ENCODE peak calls at places on chromosome 5, in nine cellular contexts. Y is left lung; Z is ovary; I is GM12878; O is aorta; M is upper lobe of right lung; J is naive thymus-derived CD4-positive, alpha-beta T cell; H is heart right ventricle; C is body of pancreas. R is an unnamed sample.
A peak's percentile ranks its signal among the peaks of the same experiment; 100 is the strongest.

GRCh38 chr5:122780296-122780695 is 5.4 kb downstream of the SNX2 start:
- DNase-seq in Y (no peak), Z (no peak), I (no peak), O (no peak), M (no peak), J (no peak), H (no peak), C (no peak), R (no peak)

GRCh38 chr5:166276006-166276405 is 2015.4 kb upstream of the WWC1 start:
- DNase-seq in Y (no peak), Z (no peak), I (no peak), O (no peak), M (no peak), J (no peak), H (no peak), C (no peak), R (no peak)

GRCh38 chr5:138961711-138962110 is 86.6 kb upstream of the LRRTM2 start:
- DNase-seq in Y (no peak), Z (no peak), I (no peak), O (no peak), M (no peak), J (no peak), H (no peak), C (no peak), R (no peak)

GRCh38 chr5:145044970-145045369 is 790.2 kb downstream of the PRELID2 start:
- DNase-seq in Y (no peak), Z (no peak), I (no peak), O (no peak), M (no peak), J (no peak), H (no peak), C (no peak), R (no peak)

GRCh38 chr5:173689171-173689676 is 72.8 kb upstream of the BOD1 start:
- DNase-seq in Y (peak; percentile 44), Z (no peak), I (no peak), O (no peak), M (no peak), J (no peak), H (no peak), C (peak; percentile 86), R (no peak)

GRCh38 chr5:7261049-7261448 is 134.9 kb upstream of the ADCY2 start:
- DNase-seq in Y (no peak), Z (no peak), I (no peak), O (no peak), M (no peak), J (no peak), H (no peak), C (peak; percentile 12), R (no peak)

GRCh38 chr5:107570805-107571531 is 99.8 kb downstream of the EFNA5 start:
- DNase-seq in Y (no peak), Z (no peak), I (peak; percentile 94), O (no peak), M (no peak), J (no peak), H (no peak), C (no peak), R (no peak)

GRCh38 chr5:147037517-147038205 is 159.1 kb upstream of the PPP2R2B start:
- DNase-seq in Y (no peak), Z (no peak), I (no peak), O (no peak), M (no peak), J (no peak), H (no peak), C (no peak), R (no peak)

GRCh38 chr5:172849636-172850453 is 15.8 kb downstream of the ERGIC1 start:
- DNase-seq in Y (no peak), Z (no peak), I (peak; percentile 52), O (no peak), M (no peak), J (no peak), H (no peak), C (no peak), R (no peak)

GRCh38 chr5:155591273-155591672 is 577.7 kb downstream of the KIF4B start:
- DNase-seq in Y (no peak), Z (no peak), I (no peak), O (no peak), M (no peak), J (no peak), H (no peak), C (no peak), R (no peak)

GRCh38 chr5:95857185-95857945 is 34.8 kb upstream of the GLRX start:
- DNase-seq in Y (peak; percentile 68), Z (peak; percentile 88), I (no peak), O (peak; percentile 71), M (peak; percentile 82), J (no peak), H (peak; percentile 78), C (peak; percentile 74), R (peak; percentile 74)

GRCh38 chr5:139886213-139886612 is 90.6 kb downstream of the PSD2 start:
- DNase-seq in Y (no peak), Z (no peak), I (no peak), O (no peak), M (no peak), J (no peak), H (no peak), C (no peak), R (no peak)

GRCh38 chr5:168159425-168159824 is 132.0 kb upstream of the WWC1 start:
- DNase-seq in Y (no peak), Z (no peak), I (no peak), O (peak; percentile 61), M (no peak), J (no peak), H (no peak), C (peak; percentile 28), R (no peak)

GRCh38 chr5:93721045-93721444 is 20.4 kb downstream of the POU5F2 start:
- DNase-seq in Y (no peak), Z (no peak), I (no peak), O (no peak), M (no peak), J (no peak), H (no peak), C (no peak), R (no peak)

GRCh38 chr5:98902733-98903132 is 26.1 kb downstream of the CHD1 start:
- DNase-seq in Y (no peak), Z (no peak), I (no peak), O (no peak), M (no peak), J (no peak), H (no peak), C (no peak), R (no peak)

GRCh38 chr5:72955143-72955767 is 586 bp upstream of the FCHO2 start:
- DNase-seq in Y (no peak), Z (peak; percentile 87), I (no peak), O (peak; percentile 90), M (peak; percentile 92), J (no peak), H (peak; percentile 88), C (peak; percentile 75), R (peak; percentile 85)

GRCh38 chr5:57895766-57896165 is 413.2 kb upstream of the ACTBL2 start:
- DNase-seq in Y (no peak), Z (no peak), I (no peak), O (no peak), M (no peak), J (no peak), H (no peak), C (no peak), R (no peak)

GRCh38 chr5:178695560-178695959 is 34.9 kb downstream of the ZNF354A start:
- DNase-seq in Y (no peak), Z (no peak), I (no peak), O (no peak), M (no peak), J (no peak), H (no peak), C (no peak), R (no peak)

GRCh38 chr5:17248999-17249634 is 31.7 kb downstream of the BASP1 start:
- DNase-seq in Y (no peak), Z (no peak), I (no peak), O (peak; percentile 54), M (no peak), J (no peak), H (no peak), C (no peak), R (peak; percentile 36)

DNA sequence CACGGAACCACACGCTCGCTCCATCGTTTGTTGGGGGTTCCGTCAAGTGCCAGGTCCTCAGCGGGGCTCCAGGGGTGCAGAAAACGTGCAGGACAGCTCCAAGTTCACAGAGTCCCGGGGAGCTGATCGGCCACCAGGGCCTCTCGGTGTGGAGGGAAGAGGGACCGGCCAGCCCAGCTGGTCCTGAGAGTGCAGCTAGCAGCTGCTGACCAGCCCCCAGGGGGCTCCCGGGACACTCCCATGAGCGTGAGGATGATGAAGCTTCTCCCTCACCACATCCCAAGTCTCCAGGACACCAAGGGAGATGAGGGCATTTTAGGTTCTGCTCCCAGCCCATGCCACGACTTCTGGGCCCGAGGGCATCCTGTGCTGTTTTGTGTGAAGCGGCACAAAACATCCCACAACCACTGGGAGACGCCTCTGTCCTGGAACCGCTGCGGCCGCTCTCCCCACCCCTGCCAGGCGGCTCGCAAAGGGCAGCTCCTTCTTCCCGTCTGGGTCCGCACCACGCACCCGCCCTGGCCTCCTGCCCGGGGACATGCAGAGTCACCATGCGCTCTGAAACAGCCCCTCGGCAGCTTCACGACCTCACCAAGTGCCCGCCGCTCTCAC is 67.5 kb upstream of the IRX4 start:
- DNase-seq in Y (no peak), Z (no peak), I (no peak), O (no peak), M (peak; percentile 52), J (no peak), H (no peak), C (no peak), R (no peak)
- H3K27me3 ChIP-seq in Y (peaks cover 3% of the 10 kb centered on the region), Z (no peaks in the 10 kb centered on the region), I (no peaks in the 10 kb centered on the region), O (no peaks in the 10 kb centered on the region), M (peaks cover 16% of the 10 kb centered on the region), J (no peaks in the 10 kb centered on the region), H (no peaks in the 10 kb centered on the region), C (no peaks in the 10 kb centered on the region), R (no peaks in the 10 kb centered on the region)

GRCh38 chr5:136027316-136027715 is 1.5 kb upstream of the TGFBI start:
- DNase-seq in Y (no peak), Z (no peak), I (no peak), O (no peak), M (no peak), J (no peak), H (no peak), C (no peak), R (no peak)
- H3K4me1 ChIP-seq in Y (peaks cover 11% of the 10 kb centered on the region), Z (peaks cover 2% of the 10 kb centered on the region), I (peaks cover 7% of the 10 kb centered on the region), O (peaks cover 8% of the 10 kb centered on the region), M (peaks cover 30% of the 10 kb centered on the region), J (no peaks in the 10 kb centered on the region), H (peaks cover 6% of the 10 kb centered on the region), C (peaks cover 12% of the 10 kb centered on the region), R (no peaks in the 10 kb centered on the region)

GRCh38 chr5:135029468-135030122 is 4.4 kb downstream of the PITX1 start:
- DNase-seq in Y (no peak), Z (no peak), I (no peak), O (no peak), M (no peak), J (no peak), H (no peak), C (no peak), R (no peak)
- H3K27me3 ChIP-seq in Y (peaks cover 79% of the 10 kb centered on the region), Z (peaks cover 11% of the 10 kb centered on the region), I (peaks cover 27% of the 10 kb centered on the region), O (no peaks in the 10 kb centered on the region), M (peaks cover 84% of the 10 kb centered on the region), J (no peaks in the 10 kb centered on the region), H (peaks cover 50% of the 10 kb centered on the region), C (peaks cover 66% of the 10 kb centered on the region), R (peaks cover 61% of the 10 kb centered on the region)

DNA sequence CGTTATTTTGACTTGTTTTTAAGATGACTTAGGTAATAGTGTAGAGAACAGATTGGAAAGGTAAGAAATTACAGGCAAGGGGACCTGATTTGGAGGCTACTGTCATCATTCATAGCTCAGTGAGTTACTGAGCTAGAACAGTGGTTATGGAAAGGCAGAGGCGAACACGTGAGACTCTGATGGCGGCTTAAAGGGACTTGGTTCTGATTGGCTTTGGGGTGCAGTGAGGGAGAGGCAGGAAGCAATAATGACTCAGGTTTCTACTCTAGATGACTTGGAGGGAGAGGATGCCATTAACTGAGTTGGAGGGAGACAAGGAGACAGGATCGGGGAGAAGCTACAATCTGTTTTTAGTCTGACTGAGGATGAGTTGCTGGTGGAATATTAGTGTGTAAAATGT is 3.0 kb downstream of the F2RL2 start:
- DNase-seq in Y (no peak), Z (no peak), I (no peak), O (no peak), M (no peak), J (no peak), H (no peak), C (no peak), R (no peak)
- H3K4me1 ChIP-seq in Y (no peaks in the 10 kb centered on the region), Z (no peaks in the 10 kb centered on the region), I (no peaks in the 10 kb centered on the region), O (no peaks in the 10 kb centered on the region), M (no peaks in the 10 kb centered on the region), J (no peaks in the 10 kb centered on the region), H (no peaks in the 10 kb centered on the region), C (peaks cover 3% of the 10 kb centered on the region), R (no peaks in the 10 kb centered on the region)